ENCODE peak calls at places on chromosomes 5 and 9, in nine cellular contexts. L is GM13977, K is NCI-H1694, I is coronary artery, H is NCI-H2171, W is HuH-7.5, B is AG09319, N is hypothalamus, F is NCI-H1105. T is an unnamed sample.
A peak's percentile ranks its signal among the peaks of the same experiment; 100 is the strongest.

GRCh38 chr5:57598756-57599155 is 116.1 kb upstream of the ACTBL2 start:
- DNase-seq in L (no peak), K (no peak), I (no peak), H (no peak), W (no peak), B (no peak), N (no peak), F (no peak), T (peak; percentile 72)

GRCh38 chr5:1028481-1029269 is 20.1 kb downstream of the NKD2 start:
- DNase-seq in L (no peak), K (no peak), I (no peak), H (no peak), W (no peak), B (no peak), N (no peak), F (no peak), T (no peak)

GRCh38 chr5:40622463-40623252 is 57.1 kb upstream of the PTGER4 start:
- DNase-seq in L (no peak), K (no peak), I (no peak), H (no peak), W (no peak), B (no peak), N (no peak), F (no peak), T (no peak)

GRCh38 chr9:109894921-109895758 is 115.1 kb downstream of the PALM2AKAP2 start:
- DNase-seq in L (no peak), K (no peak), I (no peak), H (no peak), W (no peak), B (no peak), N (no peak), F (no peak), T (no peak)

GRCh38 chr5:67124556-67124955 is 72.0 kb downstream of the CD180 start:
- DNase-seq in L (no peak), K (no peak), I (no peak), H (no peak), W (no peak), B (no peak), N (no peak), F (no peak), T (no peak)

GRCh38 chr5:178793156-178793555 is 62.7 kb upstream of the ZNF354A start:
- DNase-seq in L (no peak), K (no peak), I (no peak), H (no peak), W (peak; percentile 33), B (no peak), N (no peak), F (peak; percentile 1), T (no peak)

GRCh38 chr5:91928751-91929521 is 545.8 kb upstream of the ARRDC3 start:
- DNase-seq in L (peak; percentile 14), K (no peak), I (no peak), H (no peak), W (no peak), B (no peak), N (no peak), F (peak; percentile 10), T (peak; percentile 31)

GRCh38 chr5:138745268-138745667 is 8.0 kb upstream of the CTNNA1 start:
- DNase-seq in L (no peak), K (no peak), I (no peak), H (no peak), W (no peak), B (no peak), N (no peak), F (no peak), T (no peak)

GRCh38 chr5:5981562-5981961 is 396.8 kb downstream of the MED10 start:
- DNase-seq in L (no peak), K (no peak), I (no peak), H (no peak), W (no peak), B (no peak), N (no peak), F (no peak), T (no peak)

GRCh38 chr5:1034421-1034905 is 25.9 kb downstream of the NKD2 start:
- DNase-seq in L (no peak), K (no peak), I (no peak), H (no peak), W (no peak), B (no peak), N (no peak), F (no peak), T (no peak)

GRCh38 chr9:129570450-129571297 is 50.2 kb downstream of the C9orf50 start:
- DNase-seq in L (no peak), K (no peak), I (peak; percentile 84), H (no peak), W (no peak), B (peak; percentile 76), N (no peak), F (no peak), T (peak; percentile 90)

GRCh38 chr5:160959804-160960203 is 107.8 kb upstream of the ATP10B start:
- DNase-seq in L (no peak), K (no peak), I (no peak), H (no peak), W (no peak), B (no peak), N (no peak), F (no peak), T (no peak)

GRCh38 chr9:87479801-87480201 is 17.9 kb upstream of the DAPK1 start:
- DNase-seq in L (peak; percentile 48), K (no peak), I (no peak), H (no peak), W (no peak), B (no peak), N (no peak), F (no peak), T (no peak)

T was measured in fibroblast of the aortic adventitia.